ENCODE peak calls at places on chromosome 17, in five cellular contexts. P, E, G, S and I are unnamed samples.

GRCh38 chr17:78589885-78590284 is 12.7 kb upstream of the DNAH17 start:
- DNase-seq in P (no peak), E (no peak), G (no peak), S (no peak), I (no peak)

GRCh38 chr17:77209330-77209748 is 68.6 kb downstream of the SEC14L1 start:
- DNase-seq in P (no peak), E (no peak), G (no peak), S (no peak), I (no peak)

GRCh38 chr17:68576811-68577551 is 24.2 kb downstream of the FAM20A start:
- DNase-seq in P (no peak), E (no peak), G (no peak), S (peak), I (no peak)

GRCh38 chr17:59331929-59332889 is 754 bp downstream of the YPEL2 start:
- DNase-seq in P (peak), E (peak), G (peak), S (no peak), I (no peak)

GRCh38 chr17:66272699-66273390 is 29.6 kb upstream of the PRKCA start:
- DNase-seq in P (no peak), E (no peak), G (no peak), S (peak), I (no peak)

GRCh38 chr17:33115351-33115750 is 123.7 kb downstream of the SPACA3 start:
- DNase-seq in P (no peak), E (no peak), G (no peak), S (no peak), I (no peak)

GRCh38 chr17:52383493-52384100 is 225.1 kb upstream of the CA10 start:
- DNase-seq in P (peak), E (peak), G (peak), S (no peak), I (no peak)

GRCh38 chr17:50280801-50281441 is 6.7 kb downstream of the TMEM92 start:
- DNase-seq in P (no peak), E (no peak), G (no peak), S (no peak), I (no peak)

GRCh38 chr17:58333396-58334207 is 5.0 kb upstream of the TSPOAP1 start:
- DNase-seq in P (peak), E (peak), G (peak), S (no peak), I (no peak)

GRCh38 chr17:73478768-73479424 is 165.3 kb downstream of the SDK2 start:
- DNase-seq in P (peak), E (no peak), G (no peak), S (no peak), I (no peak)

GRCh38 chr17:17503566-17504130 is 7.5 kb upstream of the RASD1 start:
- DNase-seq in P (no peak), E (no peak), G (no peak), S (no peak), I (no peak)

GRCh38 chr17:19720210-19720475 is 3.8 kb upstream of the SLC47A2 start:
- DNase-seq in P (no peak), E (no peak), G (no peak), S (no peak), I (no peak)

GRCh38 chr17:21105081-21105480 is 21.7 kb upstream of the DHRS7B start:
- DNase-seq in P (no peak), E (no peak), G (no peak), S (no peak), I (no peak)

GRCh38 chr17:17181666-17182600 is 24.2 kb downstream of the PLD6 start:
- DNase-seq in P (no peak), E (peak), G (peak), S (no peak), I (no peak)